ENCODE peak calls at places on chromosomes 2 and 18, in four cellular contexts. One of them, this sample, is unnamed.

GRCh38 chr2:107132141-107132540 is 246.2 kb upstream of the ST6GAL2 start:
- DNase-seq in GM23338: no peak
- DNase-seq in osteoblast: no peak
- DNase-seq in HCT116: no peak
- DNase-seq in this sample: no peak

GRCh38 chr2:129717560-129718128 is 261.8 kb upstream of the RAB6C start:
- DNase-seq in GM23338: no peak
- DNase-seq in HCT116: no peak
- DNase-seq in osteoblast: no peak
- DNase-seq in this sample: no peak

GRCh38 chr2:233846387-233847247 is 7.7 kb downstream of the HJURP start:
- DNase-seq in GM23338: no peak
- DNase-seq in HCT116: no peak
- DNase-seq in osteoblast: no peak
- DNase-seq in this sample: no peak

GRCh38 chr18:55453186-55453585 is 134.8 kb downstream of the TCF4 start:
- DNase-seq in osteoblast: no peak
- DNase-seq in HCT116: no peak
- DNase-seq in GM23338: no peak
- DNase-seq in this sample: peak

GRCh38 chr2:205659922-205660321 is 22.4 kb upstream of the NRP2 start:
- DNase-seq in GM23338: no peak
- DNase-seq in osteoblast: no peak
- DNase-seq in HCT116: no peak
- DNase-seq in this sample: no peak

GRCh38 chr18:49858309-49859005 is 45.1 kb upstream of the ACAA2 start:
- DNase-seq in osteoblast: peak
- DNase-seq in GM23338: peak
- DNase-seq in HCT116: peak
- DNase-seq in this sample: peak

GRCh38 chr2:205629021-205629817 is 53.1 kb upstream of the NRP2 start:
- DNase-seq in HCT116: no peak
- DNase-seq in osteoblast: no peak
- DNase-seq in GM23338: no peak
- DNase-seq in this sample: no peak

GRCh38 chr2:232419245-232420072 is 12.8 kb downstream of the ALPG start:
- DNase-seq in GM23338: peak
- DNase-seq in osteoblast: peak
- DNase-seq in HCT116: no peak
- DNase-seq in this sample: no peak

GRCh38 chr18:78980777-78981651 is 1.4 kb downstream of the SALL3 start:
- DNase-seq in GM23338: peak
- DNase-seq in HCT116: no peak
- DNase-seq in osteoblast: peak
- DNase-seq in this sample: no peak

GRCh38 chr2:114925296-114926255 is 483.1 kb downstream of the DPP10 start:
- DNase-seq in HCT116: no peak
- DNase-seq in GM23338: no peak
- DNase-seq in osteoblast: no peak
- DNase-seq in this sample: no peak

GRCh38 chr2:113877651-113878594 is 12.0 kb upstream of the ACTR3 start:
- DNase-seq in HCT116: peak
- DNase-seq in GM23338: no peak
- DNase-seq in osteoblast: peak
- DNase-seq in this sample: peak

GRCh38 chr2:217794133-217794986 is 208.4 kb downstream of the TNS1 start:
- DNase-seq in HCT116: no peak
- DNase-seq in osteoblast: no peak
- DNase-seq in GM23338: no peak
- DNase-seq in this sample: no peak

GRCh38 chr18:55096261-55097026 is 137.2 kb upstream of the CCDC68 start:
- DNase-seq in osteoblast: peak
- DNase-seq in HCT116: peak
- DNase-seq in GM23338: peak
- DNase-seq in this sample: peak

GRCh38 chr2:25369439-25369838 is 27.7 kb upstream of the DNMT3A start:
- DNase-seq in GM23338: no peak
- DNase-seq in osteoblast: no peak
- DNase-seq in HCT116: no peak
- DNase-seq in this sample: no peak

GRCh38 chr2:9110893-9111569 is 95.6 kb upstream of the ASAP2 start:
- DNase-seq in GM23338: peak
- DNase-seq in osteoblast: no peak
- DNase-seq in HCT116: no peak
- DNase-seq in this sample: peak

GRCh38 chr2:32825291-32825712 is 121.5 kb upstream of the LTBP1 start:
- DNase-seq in HCT116: no peak
- DNase-seq in GM23338: no peak
- DNase-seq in osteoblast: no peak
- DNase-seq in this sample: peak

GRCh38 chr2:176171331-176172006 is 14.4 kb downstream of the HOXD3 start:
- DNase-seq in HCT116: no peak
- DNase-seq in GM23338: peak
- DNase-seq in osteoblast: peak
- DNase-seq in this sample: no peak

GRCh38 chr2:117523267-117523666 is 291.2 kb upstream of the DDX18 start:
- DNase-seq in GM23338: no peak
- DNase-seq in osteoblast: no peak
- DNase-seq in HCT116: no peak
- DNase-seq in this sample: no peak

GRCh38 chr18:12056034-12056883 is 37.4 kb upstream of the ANKRD62 start:
- DNase-seq in osteoblast: no peak
- DNase-seq in HCT116: no peak
- DNase-seq in GM23338: no peak
- DNase-seq in this sample: no peak

DNA sequence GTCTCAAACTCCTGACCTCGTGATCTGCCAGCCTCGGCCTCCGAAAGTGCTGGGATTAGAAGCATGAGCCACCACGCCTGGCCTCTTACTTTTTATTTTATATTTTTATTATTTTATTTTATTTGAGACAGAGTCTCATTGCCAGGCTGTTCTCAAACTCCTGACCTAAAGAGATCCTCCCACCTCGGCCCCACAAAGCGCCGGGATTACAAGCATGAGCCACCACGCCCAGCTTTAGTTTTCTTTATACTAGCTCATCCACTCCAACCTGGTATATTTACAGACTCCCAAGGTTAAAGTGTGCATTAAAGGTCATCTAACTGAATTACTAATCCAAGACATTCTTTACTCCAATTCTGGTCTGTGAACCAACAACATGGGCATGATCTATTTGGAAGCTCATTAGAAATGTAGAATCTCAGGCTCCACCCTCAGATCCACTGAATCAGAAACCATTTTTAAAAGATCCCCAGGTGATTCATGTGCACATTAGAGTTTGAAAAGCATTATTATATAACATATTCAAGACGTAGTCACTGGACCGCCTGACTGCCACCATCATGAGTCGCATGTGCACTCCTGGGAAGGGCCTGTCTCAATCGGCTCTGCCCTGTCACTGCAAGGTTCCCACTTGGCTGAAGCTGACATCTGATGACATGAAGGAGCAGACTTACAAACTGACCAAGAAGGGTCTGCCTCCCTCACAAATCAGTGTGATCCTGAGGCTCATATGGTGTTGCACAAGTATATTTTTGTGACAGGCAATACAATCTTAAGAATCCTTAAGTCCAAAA is 26.6 kb downstream of the ATAD2B start:
- DNase-seq in HCT116: peak
- DNase-seq in osteoblast: peak
- DNase-seq in GM23338: no peak
- DNase-seq in this sample: peak
- H3K4me3 ChIP-seq in HCT116: peak
- H3K4me3 ChIP-seq in osteoblast: peak
- H3K4me3 ChIP-seq in GM23338: no peak
- H3K4me3 ChIP-seq in this sample: peak

DNA sequence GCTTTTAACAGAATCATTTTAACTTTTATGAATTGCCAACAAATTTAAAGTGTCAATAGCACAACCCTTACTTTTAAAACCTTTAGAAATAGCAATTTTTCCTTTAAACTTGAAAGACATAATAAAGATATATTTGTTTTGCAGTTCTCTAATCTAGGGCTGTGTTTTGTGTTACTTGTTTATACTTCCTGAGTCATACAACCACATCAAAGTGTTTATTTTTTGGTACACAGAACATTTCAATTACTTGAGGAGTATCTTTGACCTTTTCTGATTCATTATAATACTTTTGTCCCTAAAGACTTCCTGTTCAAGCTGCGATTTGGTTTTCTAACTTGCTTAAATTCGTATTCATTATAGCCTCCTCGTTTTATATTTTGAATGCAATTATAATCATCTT is 21.8 kb downstream of the TYW5 start:
- DNase-seq in osteoblast: no peak
- DNase-seq in GM23338: no peak
- DNase-seq in HCT116: no peak
- DNase-seq in this sample: no peak
- H3K4me2 ChIP-seq in osteoblast: no peak
- H3K4me2 ChIP-seq in GM23338: no peak
- H3K4me2 ChIP-seq in HCT116: peak
- H3K4me2 ChIP-seq in this sample: no peak

DNA sequence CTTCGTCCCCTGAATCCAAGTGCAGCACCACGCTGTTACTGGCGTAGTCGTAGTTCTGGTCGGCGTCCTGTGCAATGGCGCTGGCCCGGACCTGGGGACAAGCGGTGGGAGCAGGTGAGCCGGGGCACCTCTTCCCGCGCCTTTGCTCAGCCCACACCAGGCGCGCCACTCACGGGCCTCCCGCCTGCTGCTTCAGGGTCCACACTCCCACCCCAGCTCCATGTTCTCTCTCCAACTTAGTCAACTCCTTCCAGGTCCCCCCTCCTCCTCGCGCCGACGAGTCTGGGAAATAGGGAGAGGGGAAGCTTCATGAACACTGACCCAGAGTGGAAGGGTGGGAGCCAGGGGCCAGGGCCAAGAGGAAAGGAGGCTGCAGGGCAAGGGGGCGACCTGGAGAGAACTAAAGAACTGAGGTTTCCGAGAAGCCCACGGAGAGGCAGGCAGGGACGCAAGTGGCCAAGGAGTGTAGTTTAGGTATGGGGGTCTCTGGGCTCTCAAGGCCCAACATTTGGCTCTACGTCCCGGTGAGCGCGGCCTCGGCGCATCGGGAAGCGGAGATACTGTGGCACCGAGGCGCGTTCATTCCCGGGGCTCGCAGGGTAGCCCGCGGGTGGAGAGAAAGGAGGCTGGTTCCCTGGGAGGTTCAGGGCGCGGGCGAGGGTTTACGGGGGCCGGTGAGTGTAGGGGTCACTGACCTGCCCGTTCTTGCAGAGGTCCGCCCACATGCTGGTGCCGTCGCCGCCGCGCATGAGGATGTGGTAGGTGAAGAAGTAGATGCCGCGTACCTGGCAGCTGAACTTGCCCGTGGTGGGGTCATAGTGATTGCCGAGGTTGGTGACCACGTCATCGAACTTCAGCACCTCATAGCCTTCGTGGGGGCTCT is 1.4 kb downstream of the C1QL2 start:
- DNase-seq in GM23338: peak
- DNase-seq in HCT116: no peak
- DNase-seq in osteoblast: no peak
- DNase-seq in this sample: no peak
- H3K4me3 ChIP-seq in GM23338: peak
- H3K4me3 ChIP-seq in HCT116: no peak
- H3K4me3 ChIP-seq in osteoblast: no peak
- H3K4me3 ChIP-seq in this sample: no peak

DNA sequence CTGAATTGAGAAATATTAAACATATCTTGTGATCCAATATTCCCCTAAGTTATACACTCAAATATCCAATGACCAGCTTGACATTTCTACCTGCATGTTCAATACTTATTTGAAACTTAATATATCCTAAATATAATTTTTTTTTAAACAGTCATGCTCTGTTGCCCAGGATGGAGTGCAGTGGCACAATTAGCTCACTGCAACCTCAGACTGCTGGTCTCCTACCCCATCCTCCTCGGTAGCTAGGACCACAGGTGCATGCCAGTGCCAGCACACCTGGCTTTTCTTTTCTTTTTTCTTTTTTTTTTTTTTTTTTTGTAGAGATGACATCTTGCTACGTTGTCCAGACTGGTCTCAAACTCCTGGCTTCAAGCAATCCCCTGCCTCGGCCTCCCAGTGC is 4.2 kb downstream of the KYNU start:
- DNase-seq in HCT116: no peak
- DNase-seq in GM23338: no peak
- DNase-seq in osteoblast: no peak
- DNase-seq in this sample: no peak
- H3K4me2 ChIP-seq in HCT116: no peak
- H3K4me2 ChIP-seq in GM23338: no peak
- H3K4me2 ChIP-seq in osteoblast: no peak
- H3K4me2 ChIP-seq in this sample: no peak

GRCh38 chr2:164190700-164191099 is 430.6 kb downstream of the GRB14 start:
- DNase-seq in GM23338: peak
- DNase-seq in osteoblast: no peak
- DNase-seq in HCT116: no peak
- DNase-seq in this sample: no peak
- H3K4me3 ChIP-seq in GM23338: no peak
- H3K4me3 ChIP-seq in osteoblast: no peak
- H3K4me3 ChIP-seq in HCT116: no peak
- H3K4me3 ChIP-seq in this sample: no peak

GRCh38 chr2:202023198-202023903 is 10.3 kb upstream of the FZD7 start:
- DNase-seq in GM23338: peak
- DNase-seq in HCT116: no peak
- DNase-seq in osteoblast: no peak
- DNase-seq in this sample: no peak
- H3K4me2 ChIP-seq in GM23338: peak
- H3K4me2 ChIP-seq in HCT116: no peak
- H3K4me2 ChIP-seq in osteoblast: no peak
- H3K4me2 ChIP-seq in this sample: no peak

GRCh38 chr2:149119358-149119757 is 80.9 kb downstream of the LYPD6B start:
- DNase-seq in osteoblast: no peak
- DNase-seq in HCT116: no peak
- DNase-seq in GM23338: no peak
- DNase-seq in this sample: no peak

GRCh38 chr2:149129433-149129832 is 90.9 kb downstream of the LYPD6B start:
- DNase-seq in HCT116: no peak
- DNase-seq in osteoblast: no peak
- DNase-seq in GM23338: no peak
- DNase-seq in this sample: peak

GRCh38 chr2:149122521-149122920 is 84.0 kb downstream of the LYPD6B start:
- DNase-seq in HCT116: no peak
- DNase-seq in osteoblast: no peak
- DNase-seq in GM23338: no peak
- DNase-seq in this sample: no peak

DNA sequence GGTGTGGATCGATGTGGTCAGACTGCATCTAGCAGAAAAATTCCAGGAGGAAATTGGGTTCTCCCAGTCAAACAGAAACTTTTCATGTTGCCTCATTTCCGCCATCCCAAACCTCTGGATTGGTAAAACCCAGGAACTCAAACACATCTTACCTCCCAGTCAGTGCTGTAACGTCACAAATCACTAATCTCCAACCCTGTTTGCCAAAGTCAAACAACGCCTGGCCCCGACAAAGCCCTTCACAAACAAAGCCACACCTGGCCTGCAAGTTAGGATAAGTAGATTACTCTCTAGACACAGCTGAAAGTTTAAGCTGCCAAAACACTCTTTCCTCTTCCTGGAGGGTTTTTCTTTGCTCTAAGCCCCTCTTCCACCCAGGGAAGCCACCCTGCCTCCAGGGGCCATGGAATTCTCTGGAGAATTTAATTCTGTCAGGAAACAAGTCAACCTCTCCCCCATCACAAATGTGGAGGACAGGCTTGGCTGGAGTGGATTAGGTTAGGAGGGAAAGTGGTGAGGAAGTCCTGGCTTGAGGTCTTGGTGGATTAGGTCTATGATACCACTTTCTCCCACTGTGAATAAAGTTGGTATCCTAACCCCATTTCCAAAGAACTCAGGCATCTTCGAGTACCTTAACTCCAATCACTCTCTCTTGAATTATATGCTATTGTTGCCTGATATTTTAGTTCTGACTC is 86.7 kb downstream of the LYPD6B start:
- DNase-seq in osteoblast: no peak
- DNase-seq in HCT116: no peak
- DNase-seq in GM23338: peak
- DNase-seq in this sample: no peak
- H3K4me3 ChIP-seq in osteoblast: no peak
- H3K4me3 ChIP-seq in HCT116: no peak
- H3K4me3 ChIP-seq in GM23338: no peak
- H3K4me3 ChIP-seq in this sample: no peak